ENCODE peak calls at places on chromosomes 12 and 14, in nine cellular contexts. One of them, this sample, is unnamed.

GRCh38 chr14:76174982-76175381 is 23.3 kb downstream of the GPATCH2L start:
- DNase-seq in tibial nerve: no peak
- DNase-seq in adrenal gland: no peak
- DNase-seq in choroid plexus epithelial cell: no peak
- DNase-seq in ascending aorta: no peak
- DNase-seq in pancreas: no peak
- DNase-seq in mesenchymal stem cell: no peak
- DNase-seq in A549: no peak
- DNase-seq in fibroblast of pulmonary artery: no peak
- DNase-seq in this sample: no peak

GRCh38 chr12:54379401-54380201 is 4.9 kb downstream of the ZNF385A start:
- DNase-seq in adrenal gland: peak; percentile 92
- DNase-seq in pancreas: peak; percentile 89
- DNase-seq in ascending aorta: peak; percentile 94
- DNase-seq in mesenchymal stem cell: peak; percentile 92
- DNase-seq in choroid plexus epithelial cell: peak; percentile 87
- DNase-seq in tibial nerve: peak; percentile 85
- DNase-seq in A549: peak; percentile 96
- DNase-seq in fibroblast of pulmonary artery: peak; percentile 87
- DNase-seq in this sample: no peak

GRCh38 chr14:91046488-91047072 is 13.9 kb downstream of the RPS6KA5 start:
- DNase-seq in tibial nerve: no peak
- DNase-seq in pancreas: no peak
- DNase-seq in A549: no peak
- DNase-seq in mesenchymal stem cell: no peak
- DNase-seq in fibroblast of pulmonary artery: no peak
- DNase-seq in adrenal gland: no peak
- DNase-seq in ascending aorta: no peak
- DNase-seq in choroid plexus epithelial cell: no peak
- DNase-seq in this sample: no peak

GRCh38 chr14:61452452-61452851 is 131.1 kb downstream of the PRKCH start:
- DNase-seq in adrenal gland: no peak
- DNase-seq in mesenchymal stem cell: no peak
- DNase-seq in tibial nerve: no peak
- DNase-seq in choroid plexus epithelial cell: no peak
- DNase-seq in A549: no peak
- DNase-seq in pancreas: no peak
- DNase-seq in fibroblast of pulmonary artery: no peak
- DNase-seq in ascending aorta: no peak
- DNase-seq in this sample: no peak

GRCh38 chr14:96001866-96002510 is 37.2 kb upstream of the C14orf132 start:
- DNase-seq in tibial nerve: no peak
- DNase-seq in pancreas: no peak
- DNase-seq in fibroblast of pulmonary artery: no peak
- DNase-seq in mesenchymal stem cell: no peak
- DNase-seq in A549: no peak
- DNase-seq in choroid plexus epithelial cell: peak; percentile 20
- DNase-seq in adrenal gland: no peak
- DNase-seq in ascending aorta: no peak
- DNase-seq in this sample: no peak

GRCh38 chr14:89418976-89419375 is 1.9 kb upstream of the FOXN3 start:
- DNase-seq in A549: no peak
- DNase-seq in pancreas: no peak
- DNase-seq in adrenal gland: no peak
- DNase-seq in tibial nerve: no peak
- DNase-seq in choroid plexus epithelial cell: no peak
- DNase-seq in fibroblast of pulmonary artery: no peak
- DNase-seq in mesenchymal stem cell: no peak
- DNase-seq in ascending aorta: no peak
- DNase-seq in this sample: no peak

GRCh38 chr12:1504304-1505150 is 89.9 kb downstream of the FBXL14 start:
- DNase-seq in A549: no peak
- DNase-seq in choroid plexus epithelial cell: no peak
- DNase-seq in fibroblast of pulmonary artery: no peak
- DNase-seq in pancreas: no peak
- DNase-seq in ascending aorta: no peak
- DNase-seq in adrenal gland: no peak
- DNase-seq in tibial nerve: no peak
- DNase-seq in mesenchymal stem cell: no peak
- DNase-seq in this sample: no peak

GRCh38 chr12:90048918-90049317 is 340.3 kb upstream of the ATP2B1 start:
- DNase-seq in mesenchymal stem cell: no peak
- DNase-seq in adrenal gland: no peak
- DNase-seq in ascending aorta: no peak
- DNase-seq in choroid plexus epithelial cell: no peak
- DNase-seq in A549: no peak
- DNase-seq in tibial nerve: no peak
- DNase-seq in pancreas: no peak
- DNase-seq in fibroblast of pulmonary artery: no peak
- DNase-seq in this sample: no peak

GRCh38 chr14:98293527-98293926 is 978.5 kb downstream of the BCL11B start:
- DNase-seq in pancreas: no peak
- DNase-seq in adrenal gland: no peak
- DNase-seq in choroid plexus epithelial cell: no peak
- DNase-seq in tibial nerve: no peak
- DNase-seq in ascending aorta: no peak
- DNase-seq in mesenchymal stem cell: no peak
- DNase-seq in fibroblast of pulmonary artery: no peak
- DNase-seq in A549: no peak
- DNase-seq in this sample: no peak

GRCh38 chr12:18222699-18223098 is 38.6 kb upstream of the PIK3C2G start:
- DNase-seq in adrenal gland: no peak
- DNase-seq in tibial nerve: no peak
- DNase-seq in A549: no peak
- DNase-seq in choroid plexus epithelial cell: no peak
- DNase-seq in mesenchymal stem cell: no peak
- DNase-seq in pancreas: no peak
- DNase-seq in ascending aorta: no peak
- DNase-seq in fibroblast of pulmonary artery: no peak
- DNase-seq in this sample: no peak

GRCh38 chr14:54565236-54566151 is 1.4 kb upstream of the SAMD4A start:
- DNase-seq in choroid plexus epithelial cell: peak; percentile 91
- DNase-seq in adrenal gland: peak; percentile 94
- DNase-seq in ascending aorta: peak; percentile 98
- DNase-seq in fibroblast of pulmonary artery: peak; percentile 87
- DNase-seq in tibial nerve: peak; percentile 93
- DNase-seq in A549: peak; percentile 88
- DNase-seq in pancreas: peak; percentile 95
- DNase-seq in mesenchymal stem cell: peak; percentile 93
- DNase-seq in this sample: peak; percentile 73

GRCh38 chr12:88299567-88300101 is 157.5 kb downstream of the TMTC3 start:
- DNase-seq in tibial nerve: no peak
- DNase-seq in mesenchymal stem cell: peak; percentile 94
- DNase-seq in fibroblast of pulmonary artery: peak; percentile 92
- DNase-seq in adrenal gland: peak; percentile 2
- DNase-seq in A549: peak; percentile 66
- DNase-seq in choroid plexus epithelial cell: peak; percentile 98
- DNase-seq in pancreas: no peak
- DNase-seq in ascending aorta: no peak
- DNase-seq in this sample: peak; percentile 98

GRCh38 chr12:109822416-109822815 is 10.8 kb downstream of the TRPV4 start:
- DNase-seq in pancreas: no peak
- DNase-seq in adrenal gland: no peak
- DNase-seq in tibial nerve: no peak
- DNase-seq in mesenchymal stem cell: no peak
- DNase-seq in fibroblast of pulmonary artery: no peak
- DNase-seq in ascending aorta: no peak
- DNase-seq in choroid plexus epithelial cell: no peak
- DNase-seq in A549: no peak
- DNase-seq in this sample: no peak

GRCh38 chr12:105825141-105825540 is 313.6 kb downstream of the NUAK1 start:
- DNase-seq in fibroblast of pulmonary artery: no peak
- DNase-seq in pancreas: no peak
- DNase-seq in choroid plexus epithelial cell: no peak
- DNase-seq in tibial nerve: no peak
- DNase-seq in ascending aorta: no peak
- DNase-seq in adrenal gland: no peak
- DNase-seq in mesenchymal stem cell: no peak
- DNase-seq in A549: no peak
- DNase-seq in this sample: no peak

DNA sequence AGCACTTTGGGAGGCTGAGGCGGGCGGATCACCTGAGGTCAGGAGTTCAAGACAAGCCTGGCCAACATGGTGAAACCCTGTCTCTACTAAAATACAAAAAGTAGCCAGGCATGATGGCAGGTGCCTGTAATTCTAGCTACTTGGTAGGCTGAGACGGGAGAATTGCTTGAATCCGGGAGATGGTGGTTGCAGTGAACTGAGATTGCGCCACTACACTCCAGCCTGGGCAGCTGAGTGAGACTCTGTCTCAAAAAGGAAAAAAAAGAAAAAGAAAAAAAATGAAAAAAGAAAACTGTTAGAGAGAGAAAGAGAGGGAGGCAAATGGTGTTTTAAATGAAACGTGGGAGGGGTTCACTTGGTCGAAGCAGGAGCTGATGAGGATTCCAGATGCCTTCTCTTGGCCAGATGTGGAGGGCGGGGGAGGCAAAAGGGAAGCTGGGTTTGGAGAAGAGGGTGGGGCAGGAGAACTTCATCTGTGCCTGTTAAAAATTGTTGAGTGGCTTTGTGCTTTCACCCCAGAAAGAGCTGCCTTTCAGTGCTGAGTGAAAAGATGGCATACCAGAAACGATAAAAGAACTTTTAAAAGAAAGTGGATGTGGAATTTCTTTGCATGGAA is 1.1 kb downstream of the EMP1 start:
- DNase-seq in fibroblast of pulmonary artery: peak; percentile 70
- DNase-seq in mesenchymal stem cell: peak; percentile 48
- DNase-seq in A549: no peak
- DNase-seq in adrenal gland: peak; percentile 13
- DNase-seq in tibial nerve: peak; percentile 48
- DNase-seq in choroid plexus epithelial cell: no peak
- DNase-seq in pancreas: no peak
- DNase-seq in ascending aorta: no peak
- DNase-seq in this sample: no peak
- H3K4me3 ChIP-seq in fibroblast of pulmonary artery: peak overlapping the region; percentile 92
- H3K4me3 ChIP-seq in mesenchymal stem cell: peak overlapping the region; percentile 92
- H3K4me3 ChIP-seq in A549: peak overlapping the region; percentile 46
- H3K4me3 ChIP-seq in adrenal gland: no peak overlapping the region
- H3K4me3 ChIP-seq in tibial nerve: peak overlapping the region; percentile 65
- H3K4me3 ChIP-seq in choroid plexus epithelial cell: peak overlapping the region; percentile 80
- H3K4me3 ChIP-seq in pancreas: peak overlapping the region; percentile 18
- H3K4me3 ChIP-seq in ascending aorta: peak overlapping the region; percentile 52
- H3K4me3 ChIP-seq in this sample: peak overlapping the region; percentile 76

GRCh38 chr14:79581912-79582576 is 629.3 kb downstream of the DIO2 start:
- DNase-seq in tibial nerve: no peak
- DNase-seq in pancreas: no peak
- DNase-seq in adrenal gland: no peak
- DNase-seq in ascending aorta: no peak
- DNase-seq in fibroblast of pulmonary artery: peak; percentile 33
- DNase-seq in choroid plexus epithelial cell: peak; percentile 64
- DNase-seq in A549: no peak
- DNase-seq in mesenchymal stem cell: peak; percentile 44
- DNase-seq in this sample: no peak

GRCh38 chr14:79586401-79586800 is 624.9 kb downstream of the DIO2 start:
- DNase-seq in choroid plexus epithelial cell: no peak
- DNase-seq in fibroblast of pulmonary artery: no peak
- DNase-seq in pancreas: no peak
- DNase-seq in mesenchymal stem cell: no peak
- DNase-seq in ascending aorta: no peak
- DNase-seq in adrenal gland: no peak
- DNase-seq in A549: no peak
- DNase-seq in tibial nerve: no peak
- DNase-seq in this sample: no peak

GRCh38 chr14:79585845-79586244 is 625.5 kb downstream of the DIO2 start:
- DNase-seq in adrenal gland: no peak
- DNase-seq in fibroblast of pulmonary artery: peak; percentile 56
- DNase-seq in tibial nerve: no peak
- DNase-seq in choroid plexus epithelial cell: peak; percentile 86
- DNase-seq in pancreas: no peak
- DNase-seq in mesenchymal stem cell: no peak
- DNase-seq in A549: no peak
- DNase-seq in ascending aorta: no peak
- DNase-seq in this sample: no peak

GRCh38 chr14:79584679-79585078 is 626.6 kb downstream of the DIO2 start:
- DNase-seq in choroid plexus epithelial cell: peak; percentile 96
- DNase-seq in mesenchymal stem cell: peak; percentile 90
- DNase-seq in fibroblast of pulmonary artery: peak; percentile 83
- DNase-seq in ascending aorta: no peak
- DNase-seq in adrenal gland: peak; percentile 21
- DNase-seq in tibial nerve: no peak
- DNase-seq in A549: no peak
- DNase-seq in pancreas: no peak
- DNase-seq in this sample: peak; percentile 71

GRCh38 chr14:79583738-79584405 is 627.4 kb downstream of the DIO2 start:
- DNase-seq in choroid plexus epithelial cell: peak; percentile 86
- DNase-seq in A549: no peak
- DNase-seq in tibial nerve: no peak
- DNase-seq in pancreas: no peak
- DNase-seq in ascending aorta: no peak
- DNase-seq in adrenal gland: no peak
- DNase-seq in fibroblast of pulmonary artery: peak; percentile 67
- DNase-seq in mesenchymal stem cell: peak; percentile 66
- DNase-seq in this sample: peak; percentile 48
- H3K4me3 ChIP-seq in choroid plexus epithelial cell: no peak overlapping the region
- H3K4me3 ChIP-seq in A549: no peak overlapping the region
- H3K4me3 ChIP-seq in tibial nerve: no peak overlapping the region
- H3K4me3 ChIP-seq in pancreas: no peak overlapping the region
- H3K4me3 ChIP-seq in ascending aorta: no peak overlapping the region
- H3K4me3 ChIP-seq in adrenal gland: no peak overlapping the region
- H3K4me3 ChIP-seq in fibroblast of pulmonary artery: no peak overlapping the region
- H3K4me3 ChIP-seq in mesenchymal stem cell: peak overlapping the region; percentile 6
- H3K4me3 ChIP-seq in this sample: no peak overlapping the region

GRCh38 chr12:45415393-45415817 is 199.5 kb downstream of the ANO6 start:
- DNase-seq in pancreas: peak; percentile 19
- DNase-seq in ascending aorta: peak; percentile 91
- DNase-seq in mesenchymal stem cell: peak; percentile 99
- DNase-seq in choroid plexus epithelial cell: peak; percentile 98
- DNase-seq in A549: peak; percentile 78
- DNase-seq in fibroblast of pulmonary artery: peak; percentile 94
- DNase-seq in tibial nerve: no peak
- DNase-seq in adrenal gland: peak; percentile 17
- DNase-seq in this sample: peak; percentile 99
- H3K4me3 ChIP-seq in pancreas: no peak overlapping the region
- H3K4me3 ChIP-seq in ascending aorta: no peak overlapping the region
- H3K4me3 ChIP-seq in mesenchymal stem cell: no peak overlapping the region
- H3K4me3 ChIP-seq in choroid plexus epithelial cell: no peak overlapping the region
- H3K4me3 ChIP-seq in A549: no peak overlapping the region
- H3K4me3 ChIP-seq in fibroblast of pulmonary artery: no peak overlapping the region
- H3K4me3 ChIP-seq in tibial nerve: no peak overlapping the region
- H3K4me3 ChIP-seq in adrenal gland: no peak overlapping the region
- H3K4me3 ChIP-seq in this sample: no peak overlapping the region

DNA sequence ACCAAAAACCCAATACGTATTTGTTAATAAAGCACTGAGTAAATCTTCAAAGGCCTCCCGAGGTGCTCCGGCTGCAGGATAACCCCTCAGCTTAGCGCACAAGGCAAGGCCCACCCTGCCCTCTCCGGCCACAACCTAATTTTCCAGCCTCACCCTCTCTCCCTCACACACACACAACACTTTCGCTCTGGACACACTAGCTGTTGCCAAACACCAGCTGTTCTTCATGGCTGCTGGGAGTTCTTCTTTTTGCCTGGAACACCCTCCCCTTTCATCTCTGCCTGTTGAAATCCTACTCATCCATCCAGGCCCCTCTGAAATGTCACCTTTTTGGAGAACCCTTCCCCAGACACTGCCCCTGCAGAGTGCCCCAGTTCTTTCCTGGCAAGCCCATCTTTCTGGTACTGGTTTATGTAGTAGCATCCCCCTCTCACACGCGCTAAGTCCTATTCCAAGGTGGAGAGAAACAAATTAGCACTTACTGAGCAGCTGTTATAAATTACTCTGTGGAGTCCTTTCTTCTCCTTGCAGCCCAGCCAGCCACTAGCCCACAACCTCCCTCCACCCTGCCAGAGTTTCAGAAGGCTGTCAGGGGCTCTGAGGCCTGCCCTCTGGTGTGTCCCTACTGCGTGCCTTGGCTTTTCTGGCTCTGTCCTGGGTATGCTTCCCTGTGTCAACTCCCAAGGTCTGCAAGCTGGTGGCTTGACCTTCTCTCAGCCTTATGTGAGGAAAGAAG is 808 bp upstream of the CRACR2A start:
- DNase-seq in adrenal gland: peak; percentile 6
- DNase-seq in mesenchymal stem cell: peak; percentile 1
- DNase-seq in pancreas: no peak
- DNase-seq in A549: no peak
- DNase-seq in tibial nerve: no peak
- DNase-seq in choroid plexus epithelial cell: peak; percentile 49
- DNase-seq in ascending aorta: no peak
- DNase-seq in fibroblast of pulmonary artery: peak; percentile 31
- DNase-seq in this sample: no peak
- H3K4me3 ChIP-seq in adrenal gland: no peak overlapping the region
- H3K4me3 ChIP-seq in mesenchymal stem cell: peak overlapping the region; percentile 82
- H3K4me3 ChIP-seq in pancreas: peak overlapping the region; percentile 44
- H3K4me3 ChIP-seq in A549: peak overlapping the region; percentile 41
- H3K4me3 ChIP-seq in tibial nerve: peak overlapping the region; percentile 64
- H3K4me3 ChIP-seq in choroid plexus epithelial cell: peak overlapping the region; percentile 66
- H3K4me3 ChIP-seq in ascending aorta: peak overlapping the region; percentile 54
- H3K4me3 ChIP-seq in fibroblast of pulmonary artery: peak overlapping the region; percentile 48
- H3K4me3 ChIP-seq in this sample: peak overlapping the region; percentile 58